ENCODE peak calls at places on chromosomes 1 and 21, in four cellular contexts. U is tibial nerve, T is transverse colon, Q is colonic mucosa. O is an unnamed sample. For H3K9me3, the result is how much of the 10 kb centered on the place peaks cover.

GRCh38 chr1:22111620-22112019 is 31.3 kb downstream of the WNT4 start:
- DNase-seq in Q (no peak), U (no peak), T (no peak), O (no peak)

GRCh38 chr1:107662976-107663375 is 302.0 kb downstream of the VAV3 start:
- DNase-seq in U (no peak), T (no peak), Q (no peak), O (no peak)

GRCh38 chr1:201137579-201138310 is 10.8 kb upstream of the ASCL5 start:
- DNase-seq in U (peak), Q (peak), T (peak), O (no peak)

GRCh38 chr1:245687636-245688535 is 533.1 kb downstream of the KIF26B start:
- DNase-seq in T (no peak), Q (no peak), U (no peak), O (no peak)

GRCh38 chr1:56200446-56200845 is 378.9 kb downstream of the PLPP3 start:
- DNase-seq in U (no peak), T (no peak), Q (no peak), O (no peak)

GRCh38 chr1:99886841-99887240 is 36.7 kb downstream of the AGL start:
- DNase-seq in Q (no peak), U (no peak), T (no peak), O (no peak)

GRCh38 chr1:57770772-57771171 is 346.9 kb upstream of the DAB1 start:
- DNase-seq in T (no peak), Q (no peak), U (no peak), O (no peak)

GRCh38 chr1:220655961-220656720 is 34.0 kb upstream of the C1orf115 start:
- DNase-seq in T (no peak), U (no peak), Q (no peak), O (no peak)

GRCh38 chr1:173669491-173669941 is at the start of gene ANKRD45:
- DNase-seq in T (no peak), U (no peak), Q (no peak), O (peak)

GRCh38 chr1:232031156-232031555 is 404.6 kb downstream of the DISC1 start:
- DNase-seq in Q (no peak), T (no peak), U (no peak), O (no peak)

GRCh38 chr1:10835423-10836421 is 39.3 kb upstream of the CASZ1 start:
- DNase-seq in U (no peak), Q (peak), T (peak), O (peak)

GRCh38 chr1:43469932-43470331 is 16.2 kb upstream of the HYI start:
- DNase-seq in Q (no peak), U (no peak), T (no peak), O (no peak)

GRCh38 chr1:43431676-43432075 is 22.1 kb downstream of the HYI start:
- DNase-seq in U (no peak), T (no peak), Q (no peak), O (peak)

GRCh38 chr1:19734472-19734999 is 65.2 kb downstream of the TMCO4 start:
- DNase-seq in T (no peak), Q (no peak), U (no peak), O (peak)

GRCh38 chr1:227449051-227449450 is 114.3 kb upstream of the ZNF678 start:
- DNase-seq in Q (no peak), T (no peak), U (no peak), O (no peak)

GRCh38 chr1:197845886-197846285 is 56.5 kb upstream of the C1orf53 start:
- DNase-seq in Q (no peak), U (no peak), T (no peak), O (no peak)

GRCh38 chr1:206979379-206980043 is 9.3 kb upstream of the FCAMR start:
- DNase-seq in T (no peak), Q (no peak), U (no peak), O (no peak)

GRCh38 chr1:24096009-24096736 is 15.8 kb downstream of the MYOM3 start:
- DNase-seq in T (no peak), Q (no peak), U (no peak), O (no peak)

GRCh38 chr21:18970941-18971340 is 567.4 kb upstream of the TMPRSS15 start:
- DNase-seq in U (no peak), Q (no peak), T (no peak), O (no peak)
- H3K9me3 ChIP-seq in U (under half), Q (under half), T (under half), O (under half)

GRCh38 chr1:109657395-109657794 is 1.5 kb downstream of the GSTM4 start:
- DNase-seq in Q (no peak), T (no peak), U (no peak), O (no peak)
- H3K27ac ChIP-seq in Q (no peak), T (peak), U (no peak), O (no peak)

GRCh38 chr21:23740463-23740862 is 1866.8 kb downstream of the MRPL39 start:
- DNase-seq in T (no peak), U (no peak), Q (no peak), O (no peak)
- H3K9me3 ChIP-seq in T (under half), U (under half), Q (under half), O (under half)

GRCh38 chr1:111141245-111141644 is 1.2 kb downstream of the CEPT1 start:
- DNase-seq in Q (no peak), T (no peak), U (no peak), O (no peak)
- H3K27ac ChIP-seq in Q (no peak), T (no peak), U (no peak), O (peak)

GRCh38 chr1:2955652-2956051 is 65.6 kb upstream of the ACTRT2 start:
- DNase-seq in Q (no peak), T (no peak), U (no peak), O (no peak)
- H3K9me3 ChIP-seq in Q (under half), T (under half), U (under half), O (under half)

DNA sequence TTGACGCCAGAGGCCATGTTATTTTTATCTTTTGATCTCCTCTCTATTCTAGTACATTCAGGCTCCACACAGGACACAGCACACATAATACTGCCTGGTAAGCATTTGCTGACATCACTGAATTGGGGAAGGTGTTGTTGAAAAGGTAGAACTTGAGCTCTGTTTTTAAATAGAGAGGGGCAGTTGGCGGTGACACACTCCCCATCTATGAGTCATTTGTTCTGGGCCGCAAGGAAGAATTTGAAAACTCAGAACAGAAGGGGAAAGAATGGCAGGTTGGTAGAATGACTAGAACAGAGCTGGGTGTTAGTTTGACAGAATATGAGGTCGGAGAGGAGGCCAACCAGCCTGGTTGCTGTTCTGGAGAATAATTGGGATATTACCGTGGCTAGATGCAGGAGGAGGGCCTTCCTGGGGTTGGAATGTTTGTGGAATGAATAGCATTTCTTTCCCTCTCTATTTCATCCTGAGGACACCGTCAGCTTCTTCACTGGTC is 52.1 kb upstream of the ERRFI1 start:
- DNase-seq in Q (no peak), U (no peak), T (no peak), O (no peak)
- H3K27ac ChIP-seq in Q (peak), U (peak), T (peak), O (no peak)

GRCh38 chr1:38657873-38658272 is 201.7 kb downstream of the RRAGC start:
- DNase-seq in T (no peak), U (no peak), Q (no peak), O (no peak)

GRCh38 chr1:38658883-38659282 is 200.7 kb downstream of the RRAGC start:
- DNase-seq in T (no peak), Q (no peak), U (no peak), O (no peak)

GRCh38 chr1:38656741-38657140 is 202.8 kb downstream of the RRAGC start:
- DNase-seq in Q (no peak), T (no peak), U (no peak), O (no peak)

GRCh38 chr1:38657441-38657840 is 202.1 kb downstream of the RRAGC start:
- DNase-seq in Q (no peak), U (no peak), T (no peak), O (no peak)

DNA sequence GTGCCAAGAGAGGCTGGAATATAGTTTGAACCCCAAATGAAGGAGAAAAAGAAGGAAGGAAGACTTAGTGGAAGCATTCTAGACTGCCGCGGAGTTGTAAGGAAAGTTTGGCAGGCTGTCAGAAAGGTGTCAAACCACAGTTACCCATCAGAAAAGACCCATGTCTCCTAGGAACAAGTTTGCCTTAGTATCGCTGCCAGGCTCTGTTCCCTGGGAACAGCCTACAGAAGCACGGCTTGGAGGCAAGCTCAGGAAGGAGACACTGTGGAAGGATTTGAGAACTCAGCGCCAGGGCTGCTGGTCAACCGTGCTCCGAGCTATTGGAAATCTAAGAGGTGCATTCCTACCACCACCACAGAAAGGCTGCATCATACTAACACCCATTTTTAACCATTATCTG is 197.4 kb downstream of the RRAGC start:
- DNase-seq in T (no peak), U (no peak), Q (no peak), O (no peak)
- H3K9me3 ChIP-seq in T (under half), U (under half), Q (under half), O (under half)

GRCh38 chr21:46189213-46189958 is 5.1 kb upstream of the SPATC1L start:
- DNase-seq in U (no peak), Q (peak), T (no peak), O (peak)
- H3K27ac ChIP-seq in U (peak), Q (peak), T (peak), O (peak)